ENCODE peak calls at places on chromosome 18, in ten cellular contexts. One of them, this sample, is unnamed.
A peak's percentile ranks its signal among the peaks of the same experiment; 100 is the strongest.

GRCh38 chr18:26468931-26469340 is 79.4 kb downstream of the KCTD1 start:
- DNase-seq in GM12865: peak; percentile 69
- DNase-seq in GM23338: peak; percentile 84
- DNase-seq in breast epithelium: no peak
- DNase-seq in suprapubic skin: no peak
- DNase-seq in RWPE2: no peak
- DNase-seq in IMR-90: no peak
- DNase-seq in HFF-Myc: no peak
- DNase-seq in fibroblast of pulmonary artery: no peak
- DNase-seq in omental fat pad: no peak
- DNase-seq in this sample: no peak

GRCh38 chr18:10563886-10564285 is 38.1 kb downstream of the NAPG start:
- DNase-seq in GM12865: no peak
- DNase-seq in RWPE2: no peak
- DNase-seq in breast epithelium: no peak
- DNase-seq in GM23338: no peak
- DNase-seq in omental fat pad: no peak
- DNase-seq in HFF-Myc: no peak
- DNase-seq in IMR-90: no peak
- DNase-seq in fibroblast of pulmonary artery: no peak
- DNase-seq in suprapubic skin: no peak
- DNase-seq in this sample: no peak

GRCh38 chr18:48838921-48839818 is 111.6 kb downstream of the SMAD7 start:
- DNase-seq in IMR-90: peak; percentile 73
- DNase-seq in suprapubic skin: no peak
- DNase-seq in GM23338: no peak
- DNase-seq in breast epithelium: no peak
- DNase-seq in fibroblast of pulmonary artery: peak; percentile 57
- DNase-seq in HFF-Myc: peak; percentile 62
- DNase-seq in GM12865: no peak
- DNase-seq in RWPE2: no peak
- DNase-seq in omental fat pad: no peak
- DNase-seq in this sample: no peak

GRCh38 chr18:77069931-77070330 is 62.7 kb downstream of the MBP start:
- DNase-seq in RWPE2: no peak
- DNase-seq in suprapubic skin: no peak
- DNase-seq in fibroblast of pulmonary artery: no peak
- DNase-seq in IMR-90: no peak
- DNase-seq in GM12865: peak; percentile 63
- DNase-seq in GM23338: no peak
- DNase-seq in HFF-Myc: no peak
- DNase-seq in breast epithelium: no peak
- DNase-seq in omental fat pad: no peak
- DNase-seq in this sample: no peak

GRCh38 chr18:50388988-50389387 is 14.1 kb downstream of the SKA1 start:
- DNase-seq in fibroblast of pulmonary artery: no peak
- DNase-seq in IMR-90: no peak
- DNase-seq in GM23338: no peak
- DNase-seq in RWPE2: no peak
- DNase-seq in GM12865: no peak
- DNase-seq in suprapubic skin: no peak
- DNase-seq in HFF-Myc: no peak
- DNase-seq in omental fat pad: no peak
- DNase-seq in breast epithelium: no peak
- DNase-seq in this sample: no peak

GRCh38 chr18:31942301-31942998 is 478 bp downstream of the TRAPPC8 start:
- DNase-seq in suprapubic skin: peak; percentile 86
- DNase-seq in HFF-Myc: no peak
- DNase-seq in breast epithelium: no peak
- DNase-seq in omental fat pad: peak; percentile 30
- DNase-seq in GM23338: peak; percentile 52
- DNase-seq in RWPE2: no peak
- DNase-seq in fibroblast of pulmonary artery: peak; percentile 52
- DNase-seq in IMR-90: peak; percentile 54
- DNase-seq in GM12865: peak; percentile 64
- DNase-seq in this sample: peak; percentile 45

GRCh38 chr18:62784966-62785413 is 69.6 kb downstream of the PHLPP1 start:
- DNase-seq in breast epithelium: no peak
- DNase-seq in GM23338: no peak
- DNase-seq in suprapubic skin: no peak
- DNase-seq in RWPE2: no peak
- DNase-seq in fibroblast of pulmonary artery: peak; percentile 72
- DNase-seq in IMR-90: peak; percentile 84
- DNase-seq in GM12865: no peak
- DNase-seq in HFF-Myc: no peak
- DNase-seq in omental fat pad: peak; percentile 30
- DNase-seq in this sample: no peak

GRCh38 chr18:71237636-71238035 is 948.8 kb downstream of the SOCS6 start:
- DNase-seq in breast epithelium: no peak
- DNase-seq in GM12865: no peak
- DNase-seq in suprapubic skin: no peak
- DNase-seq in fibroblast of pulmonary artery: no peak
- DNase-seq in HFF-Myc: no peak
- DNase-seq in IMR-90: no peak
- DNase-seq in GM23338: no peak
- DNase-seq in omental fat pad: no peak
- DNase-seq in RWPE2: no peak
- DNase-seq in this sample: no peak

GRCh38 chr18:23635283-23636040 is 27.2 kb downstream of the ANKRD29 start:
- DNase-seq in breast epithelium: no peak
- DNase-seq in IMR-90: no peak
- DNase-seq in RWPE2: no peak
- DNase-seq in HFF-Myc: no peak
- DNase-seq in GM23338: peak; percentile 13
- DNase-seq in GM12865: no peak
- DNase-seq in suprapubic skin: no peak
- DNase-seq in fibroblast of pulmonary artery: no peak
- DNase-seq in omental fat pad: no peak
- DNase-seq in this sample: no peak

GRCh38 chr18:5431836-5432575 is 111.8 kb downstream of the EPB41L3 start:
- DNase-seq in breast epithelium: no peak
- DNase-seq in HFF-Myc: no peak
- DNase-seq in suprapubic skin: no peak
- DNase-seq in omental fat pad: no peak
- DNase-seq in GM23338: no peak
- DNase-seq in GM12865: no peak
- DNase-seq in RWPE2: no peak
- DNase-seq in fibroblast of pulmonary artery: no peak
- DNase-seq in IMR-90: no peak
- DNase-seq in this sample: no peak

GRCh38 chr18:48754559-48754958 is 196.2 kb downstream of the SMAD7 start:
- DNase-seq in breast epithelium: no peak
- DNase-seq in GM12865: no peak
- DNase-seq in IMR-90: no peak
- DNase-seq in RWPE2: no peak
- DNase-seq in omental fat pad: no peak
- DNase-seq in fibroblast of pulmonary artery: no peak
- DNase-seq in HFF-Myc: no peak
- DNase-seq in GM23338: no peak
- DNase-seq in suprapubic skin: no peak
- DNase-seq in this sample: no peak

GRCh38 chr18:13374096-13374467 is 155.5 kb downstream of the LDLRAD4 start:
- DNase-seq in GM12865: no peak
- DNase-seq in omental fat pad: no peak
- DNase-seq in breast epithelium: no peak
- DNase-seq in suprapubic skin: peak; percentile 56
- DNase-seq in fibroblast of pulmonary artery: no peak
- DNase-seq in IMR-90: no peak
- DNase-seq in RWPE2: no peak
- DNase-seq in GM23338: no peak
- DNase-seq in HFF-Myc: no peak
- DNase-seq in this sample: no peak

GRCh38 chr18:74515620-74516231 is 18.6 kb upstream of the CNDP1 start:
- DNase-seq in fibroblast of pulmonary artery: no peak
- DNase-seq in suprapubic skin: no peak
- DNase-seq in breast epithelium: no peak
- DNase-seq in GM12865: no peak
- DNase-seq in RWPE2: no peak
- DNase-seq in IMR-90: no peak
- DNase-seq in HFF-Myc: no peak
- DNase-seq in GM23338: no peak
- DNase-seq in omental fat pad: no peak
- DNase-seq in this sample: no peak

GRCh38 chr18:75546964-75547363 is 119.5 kb upstream of the SMIM21 start:
- DNase-seq in IMR-90: no peak
- DNase-seq in omental fat pad: no peak
- DNase-seq in breast epithelium: no peak
- DNase-seq in GM23338: peak; percentile 24
- DNase-seq in fibroblast of pulmonary artery: no peak
- DNase-seq in GM12865: peak; percentile 5
- DNase-seq in HFF-Myc: no peak
- DNase-seq in suprapubic skin: no peak
- DNase-seq in RWPE2: no peak
- DNase-seq in this sample: no peak

DNA sequence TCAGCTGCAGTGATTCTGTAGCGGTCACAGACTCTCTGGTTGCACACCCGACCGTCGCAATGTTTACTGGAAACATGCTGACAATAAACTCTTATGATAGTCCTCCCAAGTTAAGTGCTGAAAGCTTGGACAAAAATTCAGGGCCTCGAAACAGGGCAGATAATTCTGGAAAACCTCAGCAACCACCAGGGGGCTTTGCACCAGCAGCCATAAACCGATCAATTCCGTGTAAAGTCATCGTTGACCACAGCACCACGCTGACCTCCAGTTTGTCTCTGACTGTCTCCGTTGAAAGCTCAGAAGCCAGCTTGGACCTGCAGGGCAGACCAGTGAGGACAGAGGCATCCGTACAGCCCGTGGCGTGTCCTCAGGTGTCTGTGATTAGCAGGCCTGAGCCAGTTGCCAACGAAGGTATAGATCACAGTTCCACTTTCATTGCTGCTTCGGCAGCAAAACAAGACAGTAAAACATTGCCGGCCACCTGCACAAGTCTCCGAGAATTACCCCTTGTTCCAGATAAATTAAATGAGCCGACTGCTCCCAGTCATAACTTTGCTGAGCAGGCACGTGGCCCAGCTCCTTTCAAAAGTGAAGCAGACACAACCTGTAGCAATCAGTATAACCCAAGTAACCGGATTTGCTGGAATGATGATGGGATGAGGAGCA is 166.1 kb downstream of the ASXL3 start:
- DNase-seq in GM12865: no peak
- DNase-seq in suprapubic skin: no peak
- DNase-seq in GM23338: peak; percentile 29
- DNase-seq in RWPE2: no peak
- DNase-seq in breast epithelium: no peak
- DNase-seq in omental fat pad: no peak
- DNase-seq in HFF-Myc: no peak
- DNase-seq in IMR-90: no peak
- DNase-seq in fibroblast of pulmonary artery: no peak
- DNase-seq in this sample: peak; percentile 19
- TF ChIP-seq CTCF in GM12865: peak; percentile 4
- TF ChIP-seq CTCF in suprapubic skin: no peak
- TF ChIP-seq CTCF in GM23338: peak; percentile 51
- TF ChIP-seq CTCF in RWPE2: no peak
- TF ChIP-seq CTCF in breast epithelium: no peak
- TF ChIP-seq CTCF in omental fat pad: no peak
- TF ChIP-seq CTCF in HFF-Myc: peak; percentile 14
- TF ChIP-seq CTCF in IMR-90: no peak
- TF ChIP-seq CTCF in fibroblast of pulmonary artery: no peak
- TF ChIP-seq CTCF in this sample: no peak

GRCh38 chr18:55405655-55406373 is 182.2 kb downstream of the TCF4 start:
- DNase-seq in fibroblast of pulmonary artery: peak; percentile 99
- DNase-seq in suprapubic skin: peak; percentile 81
- DNase-seq in HFF-Myc: peak; percentile 91
- DNase-seq in GM23338: no peak
- DNase-seq in GM12865: no peak
- DNase-seq in IMR-90: peak; percentile 95
- DNase-seq in breast epithelium: no peak
- DNase-seq in RWPE2: peak; percentile 73
- DNase-seq in omental fat pad: peak; percentile 88
- DNase-seq in this sample: peak; percentile 47
- TF ChIP-seq CTCF in fibroblast of pulmonary artery: peak; percentile 28
- TF ChIP-seq CTCF in suprapubic skin: no peak
- TF ChIP-seq CTCF in HFF-Myc: peak; percentile 17
- TF ChIP-seq CTCF in GM23338: no peak
- TF ChIP-seq CTCF in GM12865: no peak
- TF ChIP-seq CTCF in IMR-90: no peak
- TF ChIP-seq CTCF in breast epithelium: no peak
- TF ChIP-seq CTCF in RWPE2: no peak
- TF ChIP-seq CTCF in omental fat pad: no peak
- TF ChIP-seq CTCF in this sample: no peak

DNA sequence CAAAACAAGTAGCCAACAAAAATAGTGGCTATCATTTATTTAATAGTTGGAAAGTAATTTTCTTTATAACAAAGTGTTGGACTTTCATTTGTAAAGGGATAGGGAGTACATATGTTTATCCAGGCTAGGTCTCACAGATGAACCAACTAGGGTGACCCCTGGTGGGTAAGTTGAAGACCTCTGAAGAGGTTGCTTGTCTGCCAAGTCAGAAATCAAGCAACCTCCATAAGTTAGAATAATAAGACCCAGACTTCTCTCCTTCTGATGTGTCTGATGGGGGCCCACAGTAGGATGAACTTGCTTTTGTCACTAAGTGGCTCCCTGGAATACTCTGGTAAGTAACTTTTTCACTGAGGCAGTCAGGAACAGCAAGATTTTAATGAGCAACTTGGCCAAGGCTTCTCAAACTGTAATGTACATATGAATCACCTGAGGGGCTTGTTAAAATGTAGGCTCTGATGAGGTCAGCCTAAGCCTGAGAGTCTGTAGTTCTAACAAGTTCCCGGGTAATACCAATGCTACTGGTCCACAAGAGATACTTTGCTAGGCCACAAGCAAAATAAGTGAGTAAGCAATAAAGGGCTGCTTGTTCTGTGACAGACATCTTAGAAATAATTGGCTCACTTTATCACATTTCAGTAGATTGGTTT is 319.6 kb downstream of the PIK3C3 start:
- DNase-seq in IMR-90: peak; percentile 10
- DNase-seq in fibroblast of pulmonary artery: peak; percentile 35
- DNase-seq in omental fat pad: no peak
- DNase-seq in HFF-Myc: peak; percentile 4
- DNase-seq in suprapubic skin: no peak
- DNase-seq in GM12865: peak; percentile 23
- DNase-seq in GM23338: peak; percentile 55
- DNase-seq in RWPE2: no peak
- DNase-seq in breast epithelium: no peak
- DNase-seq in this sample: no peak
- TF ChIP-seq CTCF in IMR-90: peak; percentile 9
- TF ChIP-seq CTCF in fibroblast of pulmonary artery: peak; percentile 16
- TF ChIP-seq CTCF in omental fat pad: no peak
- TF ChIP-seq CTCF in HFF-Myc: peak; percentile 20
- TF ChIP-seq CTCF in suprapubic skin: no peak
- TF ChIP-seq CTCF in GM12865: no peak
- TF ChIP-seq CTCF in GM23338: peak; percentile 59
- TF ChIP-seq CTCF in RWPE2: peak; percentile 20
- TF ChIP-seq CTCF in breast epithelium: no peak
- TF ChIP-seq CTCF in this sample: no peak

DNA sequence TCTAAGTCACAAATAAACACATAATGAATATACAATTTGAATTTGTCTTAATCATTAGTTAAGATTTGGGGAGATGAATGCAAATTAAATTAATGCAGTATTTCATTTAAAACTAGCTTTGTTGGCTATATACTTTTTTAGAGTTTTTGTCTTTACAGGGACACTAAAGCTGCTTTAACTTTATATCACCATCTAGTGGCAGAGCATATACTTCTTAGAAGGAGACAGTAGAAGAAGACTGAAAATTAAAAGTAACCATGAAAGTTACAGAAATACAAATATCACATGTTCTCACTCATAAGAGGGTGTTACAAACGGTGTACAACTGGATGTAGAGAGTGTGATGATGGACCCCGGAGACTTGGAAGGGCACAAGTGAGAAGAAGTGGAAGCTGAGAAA is 268.3 kb upstream of the NETO1 start:
- DNase-seq in HFF-Myc: no peak
- DNase-seq in suprapubic skin: no peak
- DNase-seq in breast epithelium: no peak
- DNase-seq in omental fat pad: no peak
- DNase-seq in GM12865: no peak
- DNase-seq in GM23338: peak; percentile 60
- DNase-seq in RWPE2: no peak
- DNase-seq in IMR-90: no peak
- DNase-seq in fibroblast of pulmonary artery: no peak
- DNase-seq in this sample: no peak
- TF ChIP-seq CTCF in HFF-Myc: no peak
- TF ChIP-seq CTCF in suprapubic skin: no peak
- TF ChIP-seq CTCF in breast epithelium: no peak
- TF ChIP-seq CTCF in omental fat pad: no peak
- TF ChIP-seq CTCF in GM12865: no peak
- TF ChIP-seq CTCF in GM23338: peak; percentile 78
- TF ChIP-seq CTCF in RWPE2: peak; percentile 76
- TF ChIP-seq CTCF in IMR-90: peak; percentile 37
- TF ChIP-seq CTCF in fibroblast of pulmonary artery: no peak
- TF ChIP-seq CTCF in this sample: no peak

This sample was measured in colonic mucosa.